ENCODE peak calls at places on chromosomes 6 and 20, in six cellular contexts. T, D, A, M, S and X are unnamed samples.

GRCh38 chr6:82178084-82178758 is 69.3 kb downstream of the IBTK start:
- DNase-seq in A (peak; percentile 15), T (no peak), M (no peak), S (no peak), D (peak; percentile 38), X (peak; percentile 7)

GRCh38 chr6:158488065-158488464 is 71.8 kb upstream of the TMEM181 start:
- DNase-seq in D (no peak), A (no peak), S (no peak), T (no peak), M (no peak), X (no peak)

GRCh38 chr20:31680286-31681127 is 42.2 kb downstream of the BCL2L1 start:
- DNase-seq in M (no peak), D (no peak), T (no peak), A (no peak), S (no peak), X (no peak)

GRCh38 chr20:35447082-35447789 is 8.2 kb upstream of the CEP250 start:
- DNase-seq in T (peak; percentile 12), A (peak; percentile 80), M (peak; percentile 93), D (peak; percentile 80), S (peak; percentile 17), X (peak; percentile 82)

GRCh38 chr6:76984572-76984971 is 478.7 kb downstream of the HTR1B start:
- DNase-seq in D (no peak), T (no peak), M (no peak), A (no peak), S (no peak), X (no peak)

GRCh38 chr6:113632220-113632864 is 224.8 kb upstream of the MARCKS start:
- DNase-seq in A (no peak), T (no peak), D (peak; percentile 62), M (peak; percentile 7), S (no peak), X (peak; percentile 74)

GRCh38 chr6:163825033-163825432 is 410.5 kb downstream of the QKI start:
- DNase-seq in A (no peak), D (no peak), S (no peak), T (no peak), M (no peak), X (no peak)

GRCh38 chr6:130829333-130829910 is 2.2 kb downstream of the SMLR1 start:
- DNase-seq in M (no peak), T (no peak), S (no peak), A (no peak), D (no peak), X (no peak)

GRCh38 chr20:49248301-49248700 is 29.1 kb downstream of the DDX27 start:
- DNase-seq in A (no peak), T (no peak), D (no peak), S (no peak), M (no peak), X (no peak)

GRCh38 chr6:150177260-150178246 is 34.7 kb downstream of the PPP1R14C start:
- DNase-seq in S (no peak), M (no peak), A (no peak), D (no peak), T (no peak), X (no peak)

GRCh38 chr6:144103026-144103563 is 7.7 kb upstream of the SF3B5 start:
- DNase-seq in S (no peak), M (no peak), T (no peak), A (no peak), D (no peak), X (no peak)

GRCh38 chr20:59706106-59706693 is 101.9 kb downstream of the PHACTR3 start:
- DNase-seq in A (no peak), M (no peak), T (no peak), S (no peak), D (no peak), X (no peak)

GRCh38 chr6:79078057-79078969 is at the start of gene PHIP:
- DNase-seq in A (peak; percentile 86), D (peak; percentile 81), T (peak; percentile 88), S (peak; percentile 55), M (peak; percentile 92), X (peak; percentile 91)

GRCh38 chr6:20162515-20162914 is 49.8 kb downstream of the MBOAT1 start:
- DNase-seq in A (no peak), M (no peak), S (no peak), D (no peak), T (no peak), X (no peak)

GRCh38 chr20:25195962-25196700 is 619 bp downstream of the ENTPD6 start:
- DNase-seq in T (no peak), D (no peak), S (no peak), A (peak; percentile 76), M (peak; percentile 23), X (peak; percentile 55)

GRCh38 chr6:6820688-6821238 is 232.2 kb downstream of the LY86 start:
- DNase-seq in T (no peak), D (no peak), A (peak; percentile 66), S (no peak), M (no peak), X (peak; percentile 94)

GRCh38 chr20:44057698-44058675 is 129.0 kb downstream of the JPH2 start:
- DNase-seq in T (no peak), M (no peak), D (no peak), S (no peak), A (peak; percentile 91), X (no peak)